ENCODE peak calls at places on chromosomes 5 and 9, in seven cellular contexts. B is heart right ventricle, O is endothelial cell, E is D721Med, D is nephron progenitor cell, I is RWPE1, M is type B pancreatic cell. C is an unnamed sample.

GRCh38 chr9:35258665-35259474 is 97.1 kb downstream of the UNC13B start:
- DNase-seq in D (peak; percentile 61), M (no peak), B (peak; percentile 60), E (no peak), O (peak; percentile 56), I (peak; percentile 32), C (peak; percentile 38)

GRCh38 chr5:100790170-100790665 is 112.9 kb downstream of the ST8SIA4 start:
- DNase-seq in O (peak; percentile 6), I (no peak), D (no peak), M (no peak), B (no peak), E (no peak), C (no peak)

GRCh38 chr5:132023258-132024116 is 12.0 kb upstream of the ACSL6 start:
- DNase-seq in B (no peak), O (no peak), I (no peak), M (no peak), D (no peak), E (no peak), C (no peak)

GRCh38 chr5:83864652-83865051 is 144.0 kb upstream of the HAPLN1 start:
- DNase-seq in B (no peak), D (no peak), E (no peak), O (no peak), M (no peak), I (no peak), C (no peak)

GRCh38 chr5:41735213-41735612 is 135.0 kb downstream of the OXCT1 start:
- DNase-seq in B (no peak), I (no peak), O (no peak), M (no peak), D (no peak), E (no peak), C (no peak)

GRCh38 chr5:133831506-133832224 is 136.8 kb downstream of the C5orf15 start:
- DNase-seq in M (no peak), D (no peak), I (peak; percentile 45), B (no peak), O (no peak), E (no peak), C (no peak)

GRCh38 chr9:93308158-93308602 is 124.2 kb downstream of the WNK2 start:
- DNase-seq in E (no peak), I (no peak), O (no peak), B (no peak), M (peak; percentile 60), D (no peak), C (no peak)

GRCh38 chr5:127820910-127821553 is 117.8 kb downstream of the CCDC192 start:
- DNase-seq in O (no peak), M (no peak), B (no peak), I (no peak), D (no peak), E (no peak), C (no peak)

GRCh38 chr9:106420511-106420944 is 442.4 kb upstream of the ZNF462 start:
- DNase-seq in I (peak; percentile 33), D (no peak), B (no peak), M (no peak), E (no peak), O (no peak), C (no peak)

GRCh38 chr9:123548749-123549545 is 192.9 kb downstream of the CRB2 start:
- DNase-seq in O (no peak), D (no peak), E (no peak), M (no peak), I (no peak), B (no peak), C (no peak)

GRCh38 chr5:38871790-38872551 is 26.2 kb downstream of the OSMR start:
- DNase-seq in B (no peak), D (no peak), O (no peak), E (no peak), I (peak; percentile 92), M (no peak), C (no peak)

GRCh38 chr5:150303070-150303595 is 428 bp upstream of the ARSI start:
- DNase-seq in O (no peak), B (no peak), I (no peak), E (no peak), M (no peak), D (no peak), C (no peak)

GRCh38 chr5:1860949-1861348 is 21.8 kb downstream of the IRX4 start:
- DNase-seq in I (no peak), M (no peak), O (no peak), D (no peak), E (no peak), B (peak; percentile 56), C (no peak)

GRCh38 chr5:175282611-175283225 is 161.3 kb downstream of the DRD1 start:
- DNase-seq in O (no peak), D (no peak), E (no peak), M (no peak), B (no peak), I (peak; percentile 22), C (no peak)

GRCh38 chr5:133240425-133241091 is 188.7 kb downstream of the HSPA4 start:
- DNase-seq in M (no peak), O (no peak), E (no peak), D (no peak), B (no peak), I (peak; percentile 95), C (peak; percentile 65)

GRCh38 chr5:180787711-180788431 is 14.7 kb downstream of the MGAT1 start:
- DNase-seq in O (no peak), D (no peak), I (no peak), M (no peak), E (no peak), B (no peak), C (no peak)

GRCh38 chr5:89849819-89850515 is 559.6 kb downstream of the CETN3 start:
- DNase-seq in E (no peak), O (no peak), B (no peak), I (no peak), M (no peak), D (no peak), C (no peak)

GRCh38 chr5:136979131-136979530 is 520.0 kb downstream of the SPOCK1 start:
- DNase-seq in I (no peak), O (no peak), B (no peak), E (no peak), D (no peak), M (no peak), C (no peak)

GRCh38 chr5:14234204-14234603 is 91.1 kb downstream of the TRIO start:
- DNase-seq in D (no peak), E (no peak), I (peak; percentile 70), B (no peak), M (no peak), O (no peak), C (no peak)

GRCh38 chr9:16335788-16336580 is 534.5 kb downstream of the BNC2 start:
- DNase-seq in O (no peak), M (no peak), E (no peak), D (no peak), I (peak; percentile 99), B (peak; percentile 44), C (peak; percentile 60)

GRCh38 chr9:33737811-33738606 is 57.4 kb upstream of the PRSS3 start:
- DNase-seq in M (no peak), O (peak; percentile 55), B (no peak), E (no peak), I (peak; percentile 57), D (peak; percentile 45), C (no peak)

GRCh38 chr9:81717747-81718077 is 28.4 kb upstream of the TLE1 start:
- DNase-seq in M (no peak), I (no peak), O (no peak), D (no peak), B (no peak), E (no peak), C (no peak)
- TF ChIP-seq CTCF in M (no peak), I (no peak), O (no peak), D (no peak), B (no peak), E (no peak), C (no peak)

DNA sequence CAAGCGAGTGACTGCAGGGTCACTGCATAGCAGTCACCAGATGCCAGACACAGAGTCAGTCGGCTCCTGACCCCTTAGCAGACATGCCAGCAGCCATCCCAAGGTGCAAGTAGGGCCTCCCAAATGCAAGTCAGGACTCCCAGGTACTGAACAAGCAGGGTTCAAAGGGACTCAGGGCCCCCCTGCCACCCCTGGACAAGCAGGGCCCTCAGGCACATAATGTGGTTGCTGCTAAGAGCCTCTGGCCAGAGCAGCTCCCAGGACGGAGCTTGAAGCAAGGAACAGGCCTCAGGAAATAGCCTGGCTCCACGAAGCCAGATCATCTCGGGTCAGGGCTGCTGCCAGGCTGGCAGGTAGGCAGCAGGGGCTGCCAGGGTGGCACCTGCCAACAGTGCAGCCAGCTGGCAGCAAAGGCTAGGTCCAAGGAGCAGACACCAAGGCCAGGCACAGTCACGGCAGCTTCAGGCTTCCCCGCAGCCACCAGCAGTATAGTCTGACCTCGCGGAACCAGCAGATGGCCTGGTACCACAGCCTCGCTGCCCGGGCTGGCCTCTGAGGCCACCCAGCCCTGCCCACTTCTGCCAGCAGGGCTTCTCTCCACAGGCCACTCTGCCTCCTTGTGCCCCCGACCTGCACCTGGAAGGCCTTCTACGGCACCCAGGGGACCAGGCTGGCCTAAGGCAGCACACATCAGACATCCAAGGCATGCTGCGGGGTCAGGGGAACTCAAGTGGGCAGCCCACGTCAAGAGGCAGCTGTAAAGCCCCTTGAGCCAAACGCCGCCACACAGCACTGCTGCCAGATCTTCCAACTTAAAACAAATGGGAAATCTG is 7.4 kb downstream of the EEIG1 start:
- DNase-seq in E (no peak), M (no peak), O (no peak), I (no peak), D (no peak), B (peak; percentile 50), C (no peak)
- TF ChIP-seq CTCF in E (no peak), M (no peak), O (no peak), I (no peak), D (no peak), B (no peak), C (no peak)

GRCh38 chr9:105401651-105402050 is 46.2 kb upstream of the FSD1L start:
- DNase-seq in M (no peak), I (no peak), E (peak; percentile 43), O (no peak), D (no peak), B (no peak), C (no peak)
- TF ChIP-seq CTCF in M (no peak), I (no peak), E (peak; percentile 39), O (no peak), D (no peak), B (no peak), C (no peak)

GRCh38 chr5:169933127-169933526 is 47.2 kb downstream of the INSYN2B start:
- DNase-seq in I (no peak), O (no peak), M (no peak), B (no peak), E (no peak), D (no peak), C (no peak)

GRCh38 chr5:169938439-169938838 is 41.9 kb downstream of the INSYN2B start:
- DNase-seq in O (no peak), B (no peak), I (no peak), M (no peak), D (no peak), E (no peak), C (no peak)

GRCh38 chr5:169934990-169935389 is 45.3 kb downstream of the INSYN2B start:
- DNase-seq in B (no peak), I (no peak), D (no peak), M (no peak), O (no peak), E (no peak), C (no peak)

DNA sequence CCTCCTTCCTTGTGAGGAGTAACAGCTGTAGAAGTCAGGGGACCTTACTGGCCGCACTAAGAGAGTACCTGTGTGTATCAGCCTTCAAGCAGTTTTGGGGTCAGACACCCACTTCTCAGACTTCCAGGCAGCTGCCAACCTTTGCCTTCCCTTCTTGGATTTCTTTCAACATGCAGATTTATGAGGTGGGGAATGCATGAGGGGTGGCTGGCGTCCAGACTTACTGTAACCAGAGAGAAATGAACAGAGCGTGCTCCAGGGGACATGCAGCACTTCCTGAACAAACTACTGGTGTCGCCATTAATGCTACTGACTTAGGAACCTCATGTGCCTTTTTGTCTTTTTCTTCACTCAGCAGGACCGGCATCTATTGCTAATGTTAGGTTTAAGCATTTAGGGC is 46.7 kb downstream of the INSYN2B start:
- DNase-seq in O (no peak), D (no peak), M (no peak), E (no peak), I (no peak), B (no peak), C (no peak)
- TF ChIP-seq CTCF in O (no peak), D (no peak), M (no peak), E (no peak), I (no peak), B (no peak), C (no peak)